ENCODE peak calls at places on chromosomes 2 and 18, in seven cellular contexts. S is astrocyte of the spinal cord; K is EH; I is NCI-H1092 treated with DMSO at 0.1 percent for 48 hours; U is activated T-cell treated with anti-CD3 and anti-CD28 coated beads, Interleukin-2, amount 50 U/mL, for 4 hours; P is iris pigment epithelial cell; B is NCI-H146. C is an unnamed sample.

GRCh38 chr18:52278191-52278590 is 61.8 kb upstream of the DCC start:
- DNase-seq in B (no peak), I (no peak), S (no peak), K (no peak), U (no peak), P (no peak), C (no peak)

GRCh38 chr18:48136544-48137353 is 206.3 kb upstream of the SMAD2 start:
- DNase-seq in S (no peak), P (no peak), K (no peak), U (no peak), B (peak; percentile 45), I (no peak), C (peak; percentile 4)

GRCh38 chr18:48977914-48978313 is 27.1 kb upstream of the SMAD7 start:
- DNase-seq in I (no peak), U (no peak), S (no peak), B (no peak), K (no peak), P (no peak), C (no peak)

GRCh38 chr2:45922577-45922988 is 271.1 kb downstream of the PRKCE start:
- DNase-seq in K (peak; percentile 26), P (peak; percentile 78), S (peak; percentile 43), I (peak; percentile 62), U (no peak), B (peak; percentile 95), C (peak; percentile 72)

GRCh38 chr2:2524340-2524941 is 193.4 kb upstream of the MYT1L start:
- DNase-seq in S (no peak), I (no peak), U (no peak), B (peak; percentile 42), K (no peak), P (no peak), C (no peak)

GRCh38 chr2:3633089-3633981 is 24.7 kb upstream of the ALLC start:
- DNase-seq in P (peak; percentile 37), K (peak; percentile 12), B (no peak), I (no peak), S (peak; percentile 16), U (no peak), C (peak; percentile 80)

GRCh38 chr18:49876536-49876935 is 63.2 kb upstream of the ACAA2 start:
- DNase-seq in P (peak; percentile 57), S (no peak), U (no peak), K (no peak), B (no peak), I (no peak), C (peak; percentile 18)

GRCh38 chr18:13051950-13052349 is 60.8 kb downstream of the CEP192 start:
- DNase-seq in P (no peak), U (no peak), K (no peak), B (no peak), I (no peak), S (no peak), C (no peak)

GRCh38 chr2:241541564-241542277 is 16.8 kb upstream of the BOK start:
- DNase-seq in K (no peak), I (no peak), P (no peak), U (no peak), B (no peak), S (no peak), C (no peak)

C was measured in choroid plexus epithelial cell.